ENCODE peak calls at places on chromosomes 3 and 15, in eight cellular contexts. One of them, this sample, is unnamed. For H3K36me3, the result is how much of the 10 kb centered on the place peaks cover.

GRCh38 chr3:106337116-106337515 is 468.3 kb upstream of the CBLB start:
- DNase-seq in astrocyte: peak
- DNase-seq in PC-9: no peak
- DNase-seq in osteoblast: no peak
- DNase-seq in pancreas: no peak
- DNase-seq in ovary: no peak
- DNase-seq in colonic mucosa: no peak
- DNase-seq in uterus: no peak
- DNase-seq in this sample: no peak

GRCh38 chr3:4906107-4906621 is 73.1 kb upstream of the BHLHE40 start:
- DNase-seq in osteoblast: peak
- DNase-seq in pancreas: no peak
- DNase-seq in uterus: no peak
- DNase-seq in ovary: no peak
- DNase-seq in astrocyte: peak
- DNase-seq in PC-9: peak
- DNase-seq in colonic mucosa: no peak
- DNase-seq in this sample: no peak

GRCh38 chr3:55746808-55747413 is 259.8 kb upstream of the WNT5A start:
- DNase-seq in ovary: no peak
- DNase-seq in uterus: no peak
- DNase-seq in colonic mucosa: no peak
- DNase-seq in astrocyte: no peak
- DNase-seq in pancreas: no peak
- DNase-seq in osteoblast: no peak
- DNase-seq in PC-9: no peak
- DNase-seq in this sample: no peak

GRCh38 chr3:21509706-21510105 is 241.3 kb downstream of the ZNF385D start:
- DNase-seq in ovary: no peak
- DNase-seq in PC-9: no peak
- DNase-seq in uterus: no peak
- DNase-seq in osteoblast: no peak
- DNase-seq in colonic mucosa: no peak
- DNase-seq in pancreas: no peak
- DNase-seq in astrocyte: no peak
- DNase-seq in this sample: no peak

GRCh38 chr3:158105710-158106438 is at the start of gene SHOX2:
- DNase-seq in ovary: no peak
- DNase-seq in uterus: peak
- DNase-seq in astrocyte: no peak
- DNase-seq in colonic mucosa: peak
- DNase-seq in pancreas: no peak
- DNase-seq in osteoblast: peak
- DNase-seq in PC-9: peak
- DNase-seq in this sample: peak

GRCh38 chr3:111616417-111617105 is 21.4 kb upstream of the ZBED2 start:
- DNase-seq in astrocyte: no peak
- DNase-seq in pancreas: peak
- DNase-seq in osteoblast: peak
- DNase-seq in uterus: no peak
- DNase-seq in ovary: no peak
- DNase-seq in PC-9: peak
- DNase-seq in colonic mucosa: no peak
- DNase-seq in this sample: no peak

GRCh38 chr3:124014366-124014942 is 22.5 kb upstream of the ROPN1 start:
- DNase-seq in astrocyte: peak
- DNase-seq in PC-9: no peak
- DNase-seq in osteoblast: no peak
- DNase-seq in ovary: no peak
- DNase-seq in uterus: peak
- DNase-seq in pancreas: no peak
- DNase-seq in colonic mucosa: no peak
- DNase-seq in this sample: no peak

GRCh38 chr3:188021041-188021440 is 132.9 kb upstream of the LPP start:
- DNase-seq in astrocyte: no peak
- DNase-seq in ovary: no peak
- DNase-seq in pancreas: no peak
- DNase-seq in uterus: no peak
- DNase-seq in colonic mucosa: no peak
- DNase-seq in PC-9: no peak
- DNase-seq in osteoblast: no peak
- DNase-seq in this sample: no peak

GRCh38 chr15:78212546-78213424 is 21.6 kb downstream of the ACSBG1 start:
- DNase-seq in uterus: no peak
- DNase-seq in PC-9: peak
- DNase-seq in ovary: no peak
- DNase-seq in osteoblast: peak
- DNase-seq in colonic mucosa: peak
- DNase-seq in pancreas: peak
- DNase-seq in astrocyte: peak
- DNase-seq in this sample: peak

GRCh38 chr15:67607329-67607728 is 64.8 kb downstream of the MAP2K5 start:
- DNase-seq in osteoblast: no peak
- DNase-seq in PC-9: no peak
- DNase-seq in astrocyte: no peak
- DNase-seq in pancreas: no peak
- DNase-seq in uterus: no peak
- DNase-seq in colonic mucosa: no peak
- DNase-seq in ovary: no peak
- DNase-seq in this sample: no peak

GRCh38 chr3:61560452-61561373 is 658 bp upstream of the PTPRG start:
- DNase-seq in astrocyte: peak
- DNase-seq in osteoblast: peak
- DNase-seq in ovary: peak
- DNase-seq in uterus: peak
- DNase-seq in colonic mucosa: peak
- DNase-seq in PC-9: peak
- DNase-seq in pancreas: peak
- DNase-seq in this sample: peak

GRCh38 chr15:36943496-36944361 is 156.6 kb downstream of the MEIS2 start:
- DNase-seq in osteoblast: no peak
- DNase-seq in astrocyte: no peak
- DNase-seq in PC-9: no peak
- DNase-seq in uterus: no peak
- DNase-seq in pancreas: no peak
- DNase-seq in colonic mucosa: no peak
- DNase-seq in ovary: no peak
- DNase-seq in this sample: no peak

GRCh38 chr3:155805204-155805801 is 775 bp downstream of the C3orf33 start:
- DNase-seq in pancreas: peak
- DNase-seq in uterus: peak
- DNase-seq in osteoblast: no peak
- DNase-seq in PC-9: peak
- DNase-seq in colonic mucosa: peak
- DNase-seq in astrocyte: no peak
- DNase-seq in ovary: peak
- DNase-seq in this sample: peak

GRCh38 chr3:39447637-39448483 is 19.6 kb upstream of the MOBP start:
- DNase-seq in uterus: peak
- DNase-seq in colonic mucosa: peak
- DNase-seq in PC-9: peak
- DNase-seq in astrocyte: peak
- DNase-seq in osteoblast: peak
- DNase-seq in ovary: peak
- DNase-seq in pancreas: no peak
- DNase-seq in this sample: peak

GRCh38 chr15:99925661-99926461 is 192.6 kb upstream of the LYSMD4 start:
- DNase-seq in osteoblast: no peak
- DNase-seq in pancreas: peak
- DNase-seq in uterus: peak
- DNase-seq in PC-9: peak
- DNase-seq in colonic mucosa: peak
- DNase-seq in astrocyte: peak
- DNase-seq in ovary: peak
- DNase-seq in this sample: peak

GRCh38 chr3:54964081-54964480 is 36.2 kb upstream of the LRTM1 start:
- DNase-seq in uterus: no peak
- DNase-seq in astrocyte: no peak
- DNase-seq in osteoblast: no peak
- DNase-seq in colonic mucosa: no peak
- DNase-seq in ovary: no peak
- DNase-seq in pancreas: no peak
- DNase-seq in PC-9: no peak
- DNase-seq in this sample: no peak

GRCh38 chr15:61556037-61556648 is 327.0 kb upstream of the RORA start:
- DNase-seq in pancreas: no peak
- DNase-seq in colonic mucosa: no peak
- DNase-seq in astrocyte: peak
- DNase-seq in osteoblast: no peak
- DNase-seq in PC-9: no peak
- DNase-seq in ovary: no peak
- DNase-seq in uterus: no peak
- DNase-seq in this sample: no peak

DNA sequence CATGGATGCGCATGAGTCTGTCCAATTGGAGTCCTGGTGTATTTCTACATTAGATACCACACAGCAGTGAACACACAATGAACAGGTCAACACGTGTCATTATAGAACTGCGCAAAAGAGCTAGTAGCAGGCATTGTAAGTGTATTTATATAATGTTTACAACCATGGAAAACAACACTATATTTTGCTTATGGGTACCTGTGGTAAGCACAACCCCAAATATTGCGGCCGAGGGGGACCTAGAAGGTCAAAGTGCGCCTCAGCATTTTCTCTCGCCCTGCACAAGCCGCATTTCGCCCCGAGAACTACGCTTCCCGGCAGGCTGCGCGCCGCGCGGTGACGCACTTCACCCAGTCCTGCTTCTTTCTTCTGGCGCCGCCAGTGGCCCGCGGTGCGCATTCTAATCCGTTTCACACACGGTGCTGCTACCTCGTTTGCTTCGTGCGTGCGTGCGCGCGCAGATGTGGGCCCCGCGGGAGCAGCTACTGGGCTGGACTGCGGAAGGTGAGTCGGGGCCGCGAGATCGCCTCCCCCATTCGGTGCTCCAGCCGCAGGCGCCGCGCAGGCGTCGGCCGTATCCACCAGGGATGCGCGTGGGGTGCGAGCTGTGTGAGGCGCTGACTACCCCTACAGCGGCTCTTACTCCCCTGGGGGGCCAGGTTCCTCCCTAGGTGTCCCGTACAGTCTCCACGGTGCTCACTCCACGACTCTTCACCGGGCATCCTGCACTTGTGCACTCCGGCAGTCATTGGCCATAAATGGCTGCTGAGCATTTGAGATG is at the start of gene ZNF589:
- DNase-seq in colonic mucosa: peak
- DNase-seq in PC-9: peak
- DNase-seq in osteoblast: peak
- DNase-seq in uterus: peak
- DNase-seq in pancreas: peak
- DNase-seq in ovary: peak
- DNase-seq in astrocyte: peak
- DNase-seq in this sample: peak
- TF ChIP-seq CTCF in colonic mucosa: no peak
- TF ChIP-seq CTCF in PC-9: no peak
- TF ChIP-seq CTCF in osteoblast: peak
- TF ChIP-seq CTCF in uterus: peak
- TF ChIP-seq CTCF in pancreas: no peak
- TF ChIP-seq CTCF in ovary: peak
- TF ChIP-seq CTCF in astrocyte: peak
- TF ChIP-seq CTCF in this sample: peak

GRCh38 chr3:42608586-42608985 is 8.1 kb downstream of the NKTR start:
- DNase-seq in osteoblast: no peak
- DNase-seq in astrocyte: no peak
- DNase-seq in ovary: no peak
- DNase-seq in uterus: no peak
- DNase-seq in colonic mucosa: peak
- DNase-seq in PC-9: no peak
- DNase-seq in pancreas: no peak
- DNase-seq in this sample: no peak

GRCh38 chr3:42612147-42612680 is 11.7 kb downstream of the NKTR start:
- DNase-seq in astrocyte: no peak
- DNase-seq in uterus: no peak
- DNase-seq in ovary: no peak
- DNase-seq in pancreas: no peak
- DNase-seq in osteoblast: no peak
- DNase-seq in colonic mucosa: no peak
- DNase-seq in PC-9: no peak
- DNase-seq in this sample: no peak

GRCh38 chr3:42612928-42613327 is 12.4 kb downstream of the NKTR start:
- DNase-seq in PC-9: no peak
- DNase-seq in uterus: no peak
- DNase-seq in astrocyte: no peak
- DNase-seq in osteoblast: no peak
- DNase-seq in pancreas: no peak
- DNase-seq in ovary: no peak
- DNase-seq in colonic mucosa: no peak
- DNase-seq in this sample: no peak

GRCh38 chr3:42610978-42611377 is 10.5 kb downstream of the NKTR start:
- DNase-seq in ovary: no peak
- DNase-seq in uterus: no peak
- DNase-seq in PC-9: no peak
- DNase-seq in osteoblast: no peak
- DNase-seq in astrocyte: no peak
- DNase-seq in pancreas: no peak
- DNase-seq in colonic mucosa: no peak
- DNase-seq in this sample: no peak

GRCh38 chr3:42613462-42613861 is 13.0 kb downstream of the NKTR start:
- DNase-seq in astrocyte: no peak
- DNase-seq in ovary: no peak
- DNase-seq in uterus: no peak
- DNase-seq in pancreas: no peak
- DNase-seq in PC-9: no peak
- DNase-seq in colonic mucosa: no peak
- DNase-seq in osteoblast: peak
- DNase-seq in this sample: no peak
- H3K36me3 ChIP-seq in astrocyte: under half
- H3K36me3 ChIP-seq in ovary: under half
- H3K36me3 ChIP-seq in uterus: under half
- H3K36me3 ChIP-seq in pancreas: under half
- H3K36me3 ChIP-seq in PC-9: under half
- H3K36me3 ChIP-seq in colonic mucosa: under half
- H3K36me3 ChIP-seq in osteoblast: under half
- H3K36me3 ChIP-seq in this sample: under half

GRCh38 chr3:108509873-108510272 is 523 bp downstream of the MYH15 start:
- DNase-seq in colonic mucosa: no peak
- DNase-seq in ovary: no peak
- DNase-seq in astrocyte: no peak
- DNase-seq in osteoblast: no peak
- DNase-seq in PC-9: no peak
- DNase-seq in uterus: no peak
- DNase-seq in pancreas: no peak
- DNase-seq in this sample: no peak
- H3K27ac ChIP-seq in colonic mucosa: no peak
- H3K27ac ChIP-seq in ovary: no peak
- H3K27ac ChIP-seq in astrocyte: no peak
- H3K27ac ChIP-seq in osteoblast: no peak
- H3K27ac ChIP-seq in PC-9: no peak
- H3K27ac ChIP-seq in uterus: no peak
- H3K27ac ChIP-seq in pancreas: no peak
- H3K27ac ChIP-seq in this sample: no peak

GRCh38 chr3:144843099-144843498 is 871.5 kb downstream of the DIPK2A start:
- DNase-seq in astrocyte: no peak
- DNase-seq in pancreas: no peak
- DNase-seq in colonic mucosa: no peak
- DNase-seq in PC-9: no peak
- DNase-seq in osteoblast: no peak
- DNase-seq in ovary: no peak
- DNase-seq in uterus: no peak
- DNase-seq in this sample: no peak
- TF ChIP-seq CTCF in astrocyte: no peak
- TF ChIP-seq CTCF in pancreas: no peak
- TF ChIP-seq CTCF in colonic mucosa: no peak
- TF ChIP-seq CTCF in PC-9: no peak
- TF ChIP-seq CTCF in osteoblast: no peak
- TF ChIP-seq CTCF in ovary: no peak
- TF ChIP-seq CTCF in uterus: no peak
- TF ChIP-seq CTCF in this sample: no peak

This sample was measured in testis.